ENCODE peak calls at places on chromosome 18, in nine cellular contexts. S is MM.1S, E is PC-3, R is hepatocyte, J is GM23338, M is OCI-LY7, O is HCT116, G is SK-N-SH, B is GM23248. I is an unnamed sample.

GRCh38 chr18:22026889-22027288 is 142.5 kb upstream of the GATA6 start:
- DNase-seq in E (no peak), M (no peak), G (no peak), J (no peak), R (no peak), O (no peak), S (no peak), B (no peak), I (no peak)

GRCh38 chr18:40939636-40940035 is 1015.4 kb upstream of the PIK3C3 start:
- DNase-seq in S (no peak), M (no peak), R (no peak), E (no peak), J (no peak), O (no peak), G (no peak), B (no peak), I (peak; percentile 15)

GRCh38 chr18:35949903-35950627 is 22.4 kb upstream of the RMP24 start:
- DNase-seq in E (peak; percentile 41), S (peak; percentile 37), R (peak; percentile 82), O (no peak), G (peak; percentile 79), B (peak; percentile 67), J (peak; percentile 96), M (peak; percentile 30), I (peak; percentile 90)

GRCh38 chr18:24602156-24602555 is 141.7 kb downstream of the HRH4 start:
- DNase-seq in S (no peak), B (no peak), O (no peak), G (no peak), E (no peak), R (no peak), M (no peak), J (no peak), I (no peak)

GRCh38 chr18:56248613-56249235 is 389.7 kb downstream of the TXNL1 start:
- DNase-seq in E (no peak), B (no peak), O (no peak), R (no peak), J (no peak), M (peak; percentile 83), S (peak; percentile 76), G (no peak), I (no peak)

GRCh38 chr18:49565656-49566055 is 3.8 kb downstream of the LIPG start:
- DNase-seq in J (no peak), E (no peak), R (no peak), M (no peak), O (no peak), S (no peak), B (peak; percentile 65), G (peak; percentile 65), I (peak; percentile 63)

GRCh38 chr18:64083906-64084305 is 65.0 kb downstream of the LINC00305 start:
- DNase-seq in M (no peak), J (no peak), E (no peak), B (no peak), S (no peak), R (no peak), G (no peak), O (no peak), I (no peak)

GRCh38 chr18:50816767-50817166 is 3.0 kb downstream of the MRO start:
- DNase-seq in G (no peak), O (no peak), E (no peak), S (no peak), B (no peak), M (peak; percentile 80), J (peak; percentile 46), R (no peak), I (peak; percentile 33)

GRCh38 chr18:25349926-25350560 is 1.9 kb downstream of the ZNF521 start:
- DNase-seq in B (peak; percentile 64), E (no peak), G (peak; percentile 58), R (peak; percentile 31), J (peak; percentile 68), M (no peak), S (peak; percentile 33), O (no peak), I (peak; percentile 74)

GRCh38 chr18:48875942-48876511 is 74.7 kb downstream of the SMAD7 start:
- DNase-seq in S (no peak), E (no peak), M (no peak), O (no peak), B (no peak), G (peak; percentile 61), J (peak; percentile 69), R (peak; percentile 65), I (peak; percentile 47)

GRCh38 chr18:43656547-43656946 is 379.3 kb upstream of the SYT4 start:
- DNase-seq in S (no peak), G (no peak), M (no peak), E (no peak), R (no peak), B (no peak), O (no peak), J (no peak), I (no peak)

GRCh38 chr18:47724186-47724975 is 206.1 kb downstream of the SMAD2 start:
- DNase-seq in B (no peak), M (no peak), R (no peak), J (peak; percentile 21), G (no peak), E (no peak), O (no peak), S (no peak), I (peak; percentile 53)

GRCh38 chr18:10228380-10228779 is 226.1 kb upstream of the APCDD1 start:
- DNase-seq in S (no peak), G (no peak), R (no peak), B (no peak), J (no peak), M (no peak), O (no peak), E (no peak), I (no peak)
- TF ChIP-seq EZH2phosphoT487 in S (no peak), G (no peak), R (no peak), B (no peak), J (no peak), M (no peak), O (no peak), E (no peak), I (no peak)

GRCh38 chr18:79523221-79523737 is 127.5 kb downstream of the NFATC1 start:
- DNase-seq in G (no peak), S (no peak), O (no peak), J (no peak), M (peak; percentile 62), E (no peak), R (no peak), B (no peak), I (no peak)
- H3K4me3 ChIP-seq in G (no peak overlapping the region), S (no peak overlapping the region), O (no peak overlapping the region), J (no peak overlapping the region), M (peak overlapping the region; percentile 67), E (no peak overlapping the region), R (no peak overlapping the region), B (no peak overlapping the region), I (no peak overlapping the region)

DNA sequence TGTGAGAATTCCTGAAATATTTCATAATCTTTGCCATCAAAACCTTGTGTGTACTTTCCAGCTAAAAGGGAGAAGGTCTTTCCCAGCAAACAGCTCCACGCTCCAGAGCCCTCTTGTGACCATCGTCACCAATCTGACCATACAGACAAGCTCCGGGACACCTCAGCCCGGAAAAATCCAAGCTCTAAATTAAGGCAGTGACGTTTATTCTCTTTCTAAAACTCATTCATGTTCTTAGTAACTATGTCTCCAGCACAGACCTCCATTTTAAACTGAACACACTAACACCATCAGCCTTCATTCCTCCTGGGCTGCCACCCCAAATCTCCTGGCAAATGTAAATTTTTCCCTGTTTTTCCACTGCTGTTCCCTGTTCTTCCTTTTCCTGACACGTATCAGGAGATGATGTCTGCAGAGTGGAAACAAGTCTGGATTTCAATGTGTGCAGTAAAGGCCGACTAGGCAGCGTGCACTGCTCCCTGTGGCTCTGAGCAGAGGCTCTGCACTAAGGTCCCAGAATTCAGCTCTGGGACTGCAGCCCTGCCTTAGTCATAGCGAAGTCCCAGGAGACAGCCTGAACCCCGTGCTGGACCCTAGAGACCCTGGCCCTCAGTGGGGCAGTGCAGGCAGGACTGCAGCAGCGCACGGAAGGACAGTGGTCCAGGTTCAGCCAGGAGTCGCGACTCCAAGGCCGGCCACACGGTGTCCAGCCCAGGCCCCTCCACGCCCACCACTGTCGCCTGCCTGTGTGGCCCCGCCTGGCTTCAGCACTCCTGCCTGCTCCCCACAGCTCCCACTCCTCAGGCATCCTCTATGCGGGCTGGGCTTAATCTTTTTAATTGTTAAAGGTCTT is 452.5 kb upstream of the SALL3 start:
- DNase-seq in G (no peak), J (peak; percentile 9), B (no peak), E (no peak), R (no peak), M (no peak), S (no peak), O (no peak), I (peak; percentile 70)
- TF ChIP-seq EZH2phosphoT487 in G (no peak), J (no peak), B (no peak), E (no peak), R (no peak), M (no peak), S (no peak), O (no peak), I (no peak)

GRCh38 chr18:79121746-79122474 is 52.7 kb downstream of the ATP9B start:
- DNase-seq in E (no peak), R (no peak), S (peak; percentile 30), G (no peak), J (no peak), M (no peak), O (no peak), B (peak; percentile 26), I (no peak)
- H3K4me3 ChIP-seq in E (no peak overlapping the region), R (no peak overlapping the region), S (no peak overlapping the region), G (no peak overlapping the region), J (no peak overlapping the region), M (no peak overlapping the region), O (no peak overlapping the region), B (no peak overlapping the region), I (no peak overlapping the region)

DNA sequence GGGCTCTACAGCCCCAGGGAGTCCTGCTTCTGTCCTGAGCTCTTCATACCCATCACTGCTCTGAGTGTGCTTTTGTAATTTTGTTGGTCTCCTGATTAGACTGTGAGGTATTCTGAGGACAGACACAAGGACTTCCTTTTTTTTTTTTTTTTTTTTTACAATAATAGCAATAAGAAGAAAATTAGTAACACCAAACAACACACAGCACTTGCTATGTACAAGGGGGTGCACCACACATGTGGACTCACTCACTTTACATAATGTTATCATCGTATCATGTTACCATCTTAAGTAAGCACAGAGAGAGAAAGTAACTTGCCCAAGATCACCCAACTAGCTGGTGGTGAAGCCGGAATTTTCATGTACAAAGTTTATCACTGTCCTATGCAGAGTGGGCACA is 34.5 kb downstream of the MBP start:
- DNase-seq in J (no peak), R (no peak), M (no peak), E (no peak), O (no peak), G (no peak), B (peak; percentile 35), S (no peak), I (no peak)
- TF ChIP-seq EZH2phosphoT487 in J (no peak), R (no peak), M (no peak), E (no peak), O (no peak), G (no peak), B (no peak), S (no peak), I (no peak)